ENCODE peak calls at places on chromosome 11, in eight cellular contexts. D is CD4-positive, alpha-beta memory T cell; C is retinal pigment epithelial cell; E is cardiac muscle cell; S is PC-9; I is tibial artery; K is neuronal stem cell; V is psoas muscle. H is an unnamed sample.
A peak's percentile ranks its signal among the peaks of the same experiment; 100 is the strongest.

GRCh38 chr11:126477526-126478275 is 122.2 kb downstream of the ST3GAL4 start:
- DNase-seq in S (no peak), I (no peak), V (peak; percentile 40), D (no peak), K (no peak), C (no peak), E (no peak), H (no peak)

GRCh38 chr11:131463609-131464008 is 93.2 kb downstream of the NTM start:
- DNase-seq in V (no peak), K (no peak), E (no peak), S (no peak), C (no peak), I (no peak), D (no peak), H (no peak)

GRCh38 chr11:70628881-70629844 is 230.8 kb downstream of the CTTN start:
- DNase-seq in C (no peak), V (peak; percentile 60), S (no peak), K (no peak), I (peak; percentile 27), D (no peak), E (no peak), H (no peak)

GRCh38 chr11:279966-280761 is 2.0 kb downstream of the NLRP6 start:
- DNase-seq in D (peak; percentile 61), I (no peak), K (no peak), C (no peak), S (no peak), E (peak; percentile 64), V (peak; percentile 55), H (no peak)

GRCh38 chr11:57309106-57310059 is 15.4 kb downstream of the TNKS1BP1 start:
- DNase-seq in E (no peak), K (no peak), V (peak; percentile 51), S (no peak), C (no peak), D (no peak), I (no peak), H (no peak)

GRCh38 chr11:8382436-8383053 is 118.9 kb upstream of the LMO1 start:
- DNase-seq in I (no peak), E (no peak), K (no peak), S (no peak), C (peak; percentile 32), D (no peak), V (no peak), H (no peak)

GRCh38 chr11:108007819-108008218 is 879 bp upstream of the CUL5 start:
- DNase-seq in I (peak; percentile 21), S (no peak), K (no peak), E (no peak), C (no peak), V (no peak), D (no peak), H (no peak)

GRCh38 chr11:133830931-133831907 is 14.1 kb downstream of the SPATA19 start:
- DNase-seq in S (no peak), D (no peak), I (no peak), C (no peak), V (no peak), K (no peak), E (no peak), H (no peak)

GRCh38 chr11:12079726-12080556 is 30.4 kb upstream of the MICAL2 start:
- DNase-seq in C (peak; percentile 87), E (no peak), S (peak; percentile 60), I (peak; percentile 78), D (no peak), V (peak; percentile 67), K (no peak), H (peak; percentile 97)

GRCh38 chr11:44775366-44776356 is 48.9 kb downstream of the TSPAN18 start:
- DNase-seq in E (peak; percentile 60), D (peak; percentile 57), V (peak; percentile 67), I (no peak), K (peak; percentile 53), C (no peak), S (peak; percentile 41), H (no peak)

GRCh38 chr11:36103933-36104530 is 160.2 kb downstream of the LDLRAD3 start:
- DNase-seq in S (no peak), I (no peak), V (no peak), E (no peak), K (no peak), C (no peak), D (no peak), H (no peak)

GRCh38 chr11:76885390-76886097 is 24.8 kb downstream of the ACER3 start:
- DNase-seq in C (peak; percentile 68), E (no peak), S (no peak), I (no peak), D (no peak), K (no peak), V (no peak), H (no peak)

GRCh38 chr11:105763594-105763993 is 153.7 kb downstream of the GRIA4 start:
- DNase-seq in S (no peak), V (no peak), D (no peak), I (no peak), K (no peak), C (no peak), E (no peak), H (no peak)

GRCh38 chr11:105769627-105770026 is 159.8 kb downstream of the GRIA4 start:
- DNase-seq in V (no peak), E (no peak), I (no peak), K (no peak), C (no peak), D (no peak), S (no peak), H (no peak)

DNA sequence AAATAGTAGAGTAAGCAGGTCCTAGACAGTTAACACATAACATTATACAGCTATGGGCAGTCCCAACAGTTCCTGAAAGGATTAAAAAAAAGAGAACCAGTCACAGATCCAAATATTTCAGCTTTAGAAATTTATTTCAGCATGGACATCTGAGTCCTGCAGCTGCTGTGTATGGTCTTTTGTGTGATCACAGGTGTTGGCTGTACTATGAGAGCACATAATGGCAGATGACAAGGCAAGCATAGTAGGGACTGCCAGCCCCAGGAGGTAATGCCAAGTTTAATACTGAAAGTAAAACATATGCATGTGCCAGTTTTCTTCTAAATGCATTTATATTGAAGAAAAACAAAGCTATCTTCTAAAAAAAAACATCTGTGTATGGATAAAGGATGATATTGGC is 158.1 kb downstream of the GRIA4 start:
- DNase-seq in C (no peak), D (no peak), K (no peak), I (no peak), S (no peak), V (no peak), E (no peak), H (no peak)
- H3K4me3 ChIP-seq in C (no peak overlapping the region), D (no peak overlapping the region), K (no peak overlapping the region), I (no peak overlapping the region), S (no peak overlapping the region), V (no peak overlapping the region), E (no peak overlapping the region), H (no peak overlapping the region)

DNA sequence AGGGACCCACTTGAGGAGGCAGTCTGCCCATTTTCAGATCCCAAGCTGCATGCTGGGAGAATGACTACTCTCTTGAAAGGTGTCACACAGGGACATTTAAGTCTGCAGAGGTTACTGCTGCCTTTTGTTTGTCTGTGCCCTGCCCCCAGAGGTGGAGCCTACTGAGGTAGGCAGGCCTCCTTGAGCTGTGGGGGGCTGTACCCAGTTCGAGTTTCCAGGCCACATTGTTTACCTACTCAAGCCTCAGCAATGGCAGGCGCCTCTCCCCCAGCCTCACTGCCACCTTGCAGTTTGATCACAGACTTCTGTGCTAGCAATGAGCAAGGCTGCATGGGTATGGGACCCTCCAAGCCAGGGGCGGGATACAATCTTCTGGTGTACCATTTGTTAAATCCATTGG is 126.0 kb downstream of the OR4A5 start:
- DNase-seq in K (no peak), C (no peak), V (no peak), E (no peak), D (no peak), S (no peak), I (no peak), H (no peak)
- H3K4me3 ChIP-seq in K (no peak overlapping the region), C (no peak overlapping the region), V (no peak overlapping the region), E (no peak overlapping the region), D (no peak overlapping the region), S (no peak overlapping the region), I (no peak overlapping the region), H (no peak overlapping the region)

DNA sequence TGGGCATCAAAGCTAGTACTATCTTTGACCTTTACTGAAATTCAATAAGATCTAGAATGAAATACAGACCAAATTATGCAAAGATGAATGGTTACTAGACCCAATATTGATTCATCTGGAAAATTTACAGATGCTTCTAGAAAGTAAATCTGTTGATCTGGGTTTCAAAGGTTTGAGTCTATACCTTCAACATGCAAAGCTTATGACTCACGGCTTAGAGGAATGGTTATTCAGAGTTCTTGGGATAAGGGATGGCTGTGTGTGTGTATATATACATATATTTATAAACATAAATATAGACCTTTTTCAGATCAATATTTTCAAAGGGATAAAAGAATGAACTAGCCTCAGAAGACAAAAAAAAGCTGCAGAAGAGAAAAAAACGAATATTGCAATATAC is 1.3 kb downstream of the SPTY2D1 start:
- DNase-seq in D (no peak), S (no peak), C (no peak), E (no peak), K (no peak), I (no peak), V (no peak), H (no peak)
- H3K4me3 ChIP-seq in D (no peak overlapping the region), S (peak overlapping the region; percentile 95), C (peak overlapping the region; percentile 99), E (peak overlapping the region; percentile 91), K (peak overlapping the region; percentile 85), I (peak overlapping the region; percentile 75), V (peak overlapping the region; percentile 89), H (peak overlapping the region; percentile 91)

DNA sequence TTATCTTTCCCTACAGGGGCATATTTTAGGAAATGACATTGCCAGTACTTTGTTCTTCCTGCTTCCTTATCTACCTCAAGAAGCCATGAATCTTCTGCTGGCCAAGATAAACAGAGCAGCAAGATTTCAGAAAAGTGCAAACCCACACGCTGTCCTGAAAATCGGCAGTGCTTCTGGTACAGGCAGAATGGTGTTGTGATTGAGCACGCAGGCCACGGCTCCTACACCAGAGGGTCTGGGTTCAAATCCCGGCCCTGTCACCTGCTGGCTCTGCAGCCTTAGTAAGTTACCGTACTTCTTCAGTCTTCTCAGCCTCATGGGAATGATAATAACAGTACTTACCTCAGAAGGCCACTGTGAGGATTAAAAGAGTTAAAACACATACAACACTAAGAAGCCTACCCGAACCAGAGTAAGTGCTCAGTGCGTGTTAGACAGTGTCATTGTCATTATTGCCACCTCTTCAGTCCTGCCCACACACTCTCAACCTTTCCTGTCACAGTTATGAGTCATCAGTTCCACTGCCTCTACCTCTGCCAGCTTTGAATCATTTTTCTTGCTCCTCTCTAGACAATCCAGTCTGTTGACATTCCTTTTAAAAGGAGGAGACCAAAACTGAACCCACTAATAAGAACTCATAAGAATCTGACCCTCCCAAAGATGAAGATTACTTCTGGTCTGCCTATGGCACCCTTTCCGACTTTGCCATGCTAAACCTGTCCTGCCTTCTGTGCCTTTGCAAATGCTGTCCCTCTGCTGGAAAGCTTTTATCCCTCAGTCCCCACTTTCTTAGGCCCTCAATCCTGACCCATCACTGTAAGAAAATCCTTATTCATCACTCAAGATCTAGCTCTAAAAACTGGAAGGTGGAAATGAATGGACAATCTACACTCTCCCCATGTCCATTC is 10.7 kb downstream of the MPZL3 start:
- DNase-seq in S (peak; percentile 60), E (no peak), C (no peak), V (no peak), K (no peak), I (no peak), D (peak; percentile 59), H (no peak)
- H3K4me3 ChIP-seq in S (peak overlapping the region; percentile 35), E (no peak overlapping the region), C (no peak overlapping the region), V (no peak overlapping the region), K (no peak overlapping the region), I (no peak overlapping the region), D (peak overlapping the region; percentile 14), H (no peak overlapping the region)